ENCODE peak calls at places on chromosomes 12 and 14, in five cellular contexts. L is COR-L47; V is stimulated activated CD8-positive, alpha-beta memory T cell treated with anti-CD3 and anti-CD28 coated beads, Interleukin-4, amount 100 ng/mL, for 48 hours; O is effector memory CD8-positive, alpha-beta T cell; D is A549. M is an unnamed sample.

GRCh38 chr12:46702581-46703344 is 123.0 kb downstream of the SLC38A4 start:
- DNase-seq in L (no peak), V (no peak), O (no peak), D (no peak), M (no peak)

GRCh38 chr12:78473136-78473535 is 391.4 kb upstream of the SYT1 start:
- DNase-seq in L (no peak), V (no peak), O (no peak), D (no peak), M (no peak)

GRCh38 chr12:67589078-67589477 is 59.5 kb upstream of the DYRK2 start:
- DNase-seq in L (no peak), V (no peak), O (no peak), D (no peak), M (no peak)

GRCh38 chr12:117662620-117663395 is 301.4 kb upstream of the NOS1 start:
- DNase-seq in L (no peak), V (no peak), O (no peak), D (no peak), M (no peak)

GRCh38 chr12:6363330-6364036 is 11.9 kb downstream of the SCNN1A start:
- DNase-seq in L (no peak), V (peak), O (peak), D (peak), M (peak)

GRCh38 chr12:3045494-3045893 is 31.7 kb upstream of the TSPAN9 start:
- DNase-seq in L (no peak), V (no peak), O (no peak), D (no peak), M (no peak)

GRCh38 chr12:91978143-91978542 is 167.5 kb downstream of the BTG1 start:
- DNase-seq in L (no peak), V (no peak), O (peak), D (peak), M (peak)

GRCh38 chr12:119480551-119480950 is 113.0 kb upstream of the TMEM233 start:
- DNase-seq in L (no peak), V (no peak), O (no peak), D (no peak), M (no peak)

GRCh38 chr12:127728285-127728684 is 538.7 kb upstream of the TMEM132C start:
- DNase-seq in L (no peak), V (no peak), O (no peak), D (no peak), M (no peak)

GRCh38 chr14:23300687-23301223 is 1.9 kb downstream of the PPP1R3E start:
- DNase-seq in L (no peak), V (peak), O (no peak), D (no peak), M (no peak)

GRCh38 chr12:109200825-109201495 is 84.6 kb downstream of the ACACB start:
- DNase-seq in L (no peak), V (no peak), O (no peak), D (no peak), M (no peak)

GRCh38 chr14:54697806-54698205 is 130.9 kb downstream of the SAMD4A start:
- DNase-seq in L (no peak), V (no peak), O (no peak), D (no peak), M (no peak)

GRCh38 chr12:77685112-77685511 is 145.6 kb upstream of the NAV3 start:
- DNase-seq in L (peak), V (no peak), O (no peak), D (peak), M (no peak)

GRCh38 chr12:48779869-48780268 is 9.0 kb downstream of the ADCY6 start:
- DNase-seq in L (no peak), V (no peak), O (no peak), D (no peak), M (no peak)

GRCh38 chr12:55743967-55744931 is 1.3 kb downstream of the GDF11 start:
- DNase-seq in L (no peak), V (no peak), O (no peak), D (no peak), M (no peak)

GRCh38 chr12:109804820-109805761 is 28.1 kb downstream of the TRPV4 start:
- DNase-seq in L (peak), V (peak), O (peak), D (peak), M (peak)

GRCh38 chr14:102183922-102184677 is 44.4 kb downstream of the WDR20 start:
- DNase-seq in L (no peak), V (peak), O (no peak), D (no peak), M (no peak)

GRCh38 chr14:64727551-64728071 is 23.4 kb downstream of the PLEKHG3 start:
- DNase-seq in L (no peak), V (no peak), O (no peak), D (no peak), M (no peak)

GRCh38 chr12:58967551-58967950 is 47.2 kb upstream of the LRIG3 start:
- DNase-seq in L (no peak), V (no peak), O (no peak), D (no peak), M (no peak)

GRCh38 chr12:126784328-126784921 is 1482.5 kb upstream of the TMEM132C start:
- DNase-seq in L (peak), V (peak), O (peak), D (peak), M (peak)

GRCh38 chr14:61695695-61696527 is 598 bp downstream of the HIF1A start:
- DNase-seq in L (peak), V (peak), O (peak), D (peak), M (peak)

GRCh38 chr12:115953450-115953849 is 324.0 kb downstream of the MED13L start:
- DNase-seq in L (no peak), V (no peak), O (no peak), D (no peak), M (no peak)

GRCh38 chr12:12010277-12011031 is 60.3 kb upstream of the BCL2L14 start:
- DNase-seq in L (no peak), V (peak), O (peak), D (no peak), M (peak)

GRCh38 chr14:77143071-77143470 is 1.5 kb upstream of the ZDHHC22 start:
- DNase-seq in L (no peak), V (no peak), O (no peak), D (no peak), M (no peak)

GRCh38 chr12:91900971-91901370 is 244.7 kb downstream of the BTG1 start:
- DNase-seq in L (no peak), V (no peak), O (no peak), D (no peak), M (no peak)

M was measured in central memory CD4-positive, alpha-beta T cell.